ENCODE peak calls at places on chromosomes 6 and 20, in eight cellular contexts. One of them, this sample, is unnamed.

GRCh38 chr20:4959582-4959981 is 41.7 kb downstream of the SLC23A2 start:
- DNase-seq in mesenteric fat pad: no peak
- DNase-seq in mammary epithelial cell: no peak
- DNase-seq in stimulated activated CD4-positive, alpha-beta T cell treated with anti-CD3 and anti-CD28 coated beads, TNF-alpha, amount 100 ng/mL, for 4 hours: no peak
- DNase-seq in EH: peak; percentile 50
- DNase-seq in dermis microvascular lymphatic vessel endothelial cell: no peak
- DNase-seq in GM18507: no peak
- DNase-seq in NCI-H460: no peak
- DNase-seq in this sample: no peak

GRCh38 chr6:126764104-126764503 is 354.4 kb upstream of the RSPO3 start:
- DNase-seq in mammary epithelial cell: no peak
- DNase-seq in NCI-H460: no peak
- DNase-seq in stimulated activated CD4-positive, alpha-beta T cell treated with anti-CD3 and anti-CD28 coated beads, TNF-alpha, amount 100 ng/mL, for 4 hours: no peak
- DNase-seq in mesenteric fat pad: no peak
- DNase-seq in EH: no peak
- DNase-seq in GM18507: no peak
- DNase-seq in dermis microvascular lymphatic vessel endothelial cell: no peak
- DNase-seq in this sample: no peak

GRCh38 chr6:4599924-4600323 is 176.3 kb upstream of the CDYL start:
- DNase-seq in NCI-H460: no peak
- DNase-seq in dermis microvascular lymphatic vessel endothelial cell: peak; percentile 98
- DNase-seq in stimulated activated CD4-positive, alpha-beta T cell treated with anti-CD3 and anti-CD28 coated beads, TNF-alpha, amount 100 ng/mL, for 4 hours: no peak
- DNase-seq in EH: peak; percentile 80
- DNase-seq in mammary epithelial cell: peak; percentile 97
- DNase-seq in mesenteric fat pad: no peak
- DNase-seq in GM18507: no peak
- DNase-seq in this sample: no peak

GRCh38 chr20:63090682-63091571 is 84.2 kb upstream of the BHLHE23 start:
- DNase-seq in stimulated activated CD4-positive, alpha-beta T cell treated with anti-CD3 and anti-CD28 coated beads, TNF-alpha, amount 100 ng/mL, for 4 hours: no peak
- DNase-seq in dermis microvascular lymphatic vessel endothelial cell: no peak
- DNase-seq in EH: no peak
- DNase-seq in NCI-H460: no peak
- DNase-seq in mesenteric fat pad: peak; percentile 82
- DNase-seq in GM18507: no peak
- DNase-seq in mammary epithelial cell: no peak
- DNase-seq in this sample: no peak

GRCh38 chr6:170035896-170036295 is 255.0 kb downstream of the DLL1 start:
- DNase-seq in GM18507: no peak
- DNase-seq in dermis microvascular lymphatic vessel endothelial cell: no peak
- DNase-seq in EH: no peak
- DNase-seq in stimulated activated CD4-positive, alpha-beta T cell treated with anti-CD3 and anti-CD28 coated beads, TNF-alpha, amount 100 ng/mL, for 4 hours: no peak
- DNase-seq in mesenteric fat pad: peak; percentile 73
- DNase-seq in NCI-H460: no peak
- DNase-seq in mammary epithelial cell: no peak
- DNase-seq in this sample: no peak

GRCh38 chr6:53300656-53301551 is 47.8 kb downstream of the ELOVL5 start:
- DNase-seq in GM18507: no peak
- DNase-seq in stimulated activated CD4-positive, alpha-beta T cell treated with anti-CD3 and anti-CD28 coated beads, TNF-alpha, amount 100 ng/mL, for 4 hours: no peak
- DNase-seq in NCI-H460: no peak
- DNase-seq in mammary epithelial cell: peak; percentile 23
- DNase-seq in EH: peak; percentile 38
- DNase-seq in dermis microvascular lymphatic vessel endothelial cell: peak; percentile 70
- DNase-seq in mesenteric fat pad: no peak
- DNase-seq in this sample: no peak

GRCh38 chr6:21263531-21264287 is 329.8 kb upstream of the SOX4 start:
- DNase-seq in EH: peak; percentile 2
- DNase-seq in NCI-H460: no peak
- DNase-seq in dermis microvascular lymphatic vessel endothelial cell: no peak
- DNase-seq in stimulated activated CD4-positive, alpha-beta T cell treated with anti-CD3 and anti-CD28 coated beads, TNF-alpha, amount 100 ng/mL, for 4 hours: no peak
- DNase-seq in GM18507: no peak
- DNase-seq in mammary epithelial cell: peak; percentile 98
- DNase-seq in mesenteric fat pad: no peak
- DNase-seq in this sample: no peak

GRCh38 chr6:167555836-167556235 is 230.9 kb downstream of the TTLL2 start:
- DNase-seq in dermis microvascular lymphatic vessel endothelial cell: no peak
- DNase-seq in EH: no peak
- DNase-seq in GM18507: no peak
- DNase-seq in NCI-H460: no peak
- DNase-seq in stimulated activated CD4-positive, alpha-beta T cell treated with anti-CD3 and anti-CD28 coated beads, TNF-alpha, amount 100 ng/mL, for 4 hours: no peak
- DNase-seq in mammary epithelial cell: no peak
- DNase-seq in mesenteric fat pad: no peak
- DNase-seq in this sample: no peak

GRCh38 chr6:72709436-72709835 is 87.6 kb downstream of the KCNQ5 start:
- DNase-seq in GM18507: no peak
- DNase-seq in NCI-H460: no peak
- DNase-seq in stimulated activated CD4-positive, alpha-beta T cell treated with anti-CD3 and anti-CD28 coated beads, TNF-alpha, amount 100 ng/mL, for 4 hours: no peak
- DNase-seq in dermis microvascular lymphatic vessel endothelial cell: no peak
- DNase-seq in mammary epithelial cell: no peak
- DNase-seq in mesenteric fat pad: no peak
- DNase-seq in EH: peak; percentile 47
- DNase-seq in this sample: no peak